ENCODE peak calls at places on chromosome 12, in ten cellular contexts. Z, X, M, Q, K, J, W, G, P and S are unnamed samples. For H3K4me1, the result is how much of the 10 kb centered on the place peaks cover.

GRCh38 chr12:11877869-11878780 is 192.6 kb upstream of the BCL2L14 start:
- DNase-seq in J (peak), X (peak), W (peak), Z (no peak), K (no peak), M (peak), G (peak), P (peak), Q (peak), S (peak)

GRCh38 chr12:50971946-50972345 is 19.6 kb downstream of the HIGD1C start:
- DNase-seq in K (no peak), W (peak), P (no peak), M (no peak), Q (no peak), Z (no peak), G (no peak), J (no peak), X (no peak), S (no peak)

GRCh38 chr12:65821336-65821735 is 2.9 kb upstream of the HMGA2 start:
- DNase-seq in P (no peak), M (no peak), X (no peak), Z (no peak), W (peak), J (no peak), G (no peak), Q (no peak), K (no peak), S (no peak)

GRCh38 chr12:112347521-112347920 is 34.7 kb downstream of the HECTD4 start:
- DNase-seq in K (peak), Q (no peak), M (no peak), Z (no peak), X (no peak), W (peak), J (no peak), G (peak), P (no peak), S (no peak)

GRCh38 chr12:110116623-110117022 is 7.5 kb upstream of the IFT81 start:
- DNase-seq in K (no peak), Z (peak), J (no peak), M (no peak), Q (no peak), P (no peak), G (no peak), W (no peak), X (no peak), S (no peak)

GRCh38 chr12:110846615-110847566 is at the start of gene CCDC63:
- DNase-seq in P (peak), W (no peak), J (peak), M (peak), K (peak), Q (peak), G (peak), X (peak), Z (no peak), S (peak)

GRCh38 chr12:11321980-11322379 is 11.7 kb upstream of the PRB4 start:
- DNase-seq in Z (no peak), G (peak), M (no peak), K (no peak), W (no peak), P (no peak), J (no peak), X (no peak), Q (no peak), S (no peak)

GRCh38 chr12:95182868-95183415 is 34.3 kb downstream of the FGD6 start:
- DNase-seq in W (peak), P (no peak), X (no peak), J (no peak), M (no peak), K (no peak), Q (no peak), G (no peak), Z (no peak), S (peak)

GRCh38 chr12:122421263-122421814 is 1.1 kb downstream of the CLIP1 start:
- DNase-seq in P (peak), M (peak), Q (no peak), X (no peak), G (peak), J (peak), W (peak), Z (peak), K (peak), S (peak)

GRCh38 chr12:51351913-51352532 is 5.5 kb upstream of the CELA1 start:
- DNase-seq in P (peak), X (no peak), G (peak), J (peak), W (peak), K (no peak), M (peak), Q (peak), Z (no peak), S (peak)

GRCh38 chr12:68291396-68292036 is 38.1 kb upstream of the IL22 start:
- DNase-seq in W (no peak), G (no peak), Z (no peak), J (no peak), P (no peak), K (no peak), Q (no peak), M (no peak), X (no peak), S (no peak)

GRCh38 chr12:64318605-64319004 is 72.0 kb downstream of the C12orf56 start:
- DNase-seq in Q (no peak), P (no peak), W (peak), X (no peak), G (no peak), J (no peak), K (no peak), M (peak), Z (no peak), S (no peak)

GRCh38 chr12:54364413-54364812 is at the start of gene GPR84:
- DNase-seq in Q (no peak), Z (no peak), K (peak), J (no peak), X (no peak), W (no peak), P (no peak), G (no peak), M (no peak), S (no peak)

GRCh38 chr12:74897425-74898211 is 312.0 kb downstream of the KCNC2 start:
- DNase-seq in W (no peak), X (no peak), Q (no peak), M (no peak), J (no peak), G (no peak), Z (no peak), P (no peak), K (peak), S (no peak)

GRCh38 chr12:113932411-113933196 is 33.5 kb downstream of the RBM19 start:
- DNase-seq in G (peak), W (peak), M (no peak), J (no peak), Q (peak), P (no peak), K (no peak), X (no peak), Z (peak), S (peak)

GRCh38 chr12:65232490-65233077 is 45.9 kb upstream of the MSRB3 start:
- DNase-seq in M (peak), Z (no peak), Q (no peak), K (peak), P (no peak), X (no peak), W (peak), G (no peak), J (peak), S (no peak)

GRCh38 chr12:26471560-26471959 is 276.2 kb downstream of the SSPN start:
- DNase-seq in W (peak), Z (no peak), P (no peak), M (no peak), J (no peak), K (no peak), G (no peak), Q (no peak), X (no peak), S (peak)

GRCh38 chr12:107372229-107372658 is 278.9 kb upstream of the CRY1 start:
- DNase-seq in X (no peak), W (peak), J (no peak), P (no peak), G (no peak), K (no peak), Q (no peak), Z (no peak), M (peak), S (no peak)

GRCh38 chr12:16297521-16297920 is 20.0 kb upstream of the SLC15A5 start:
- DNase-seq in X (no peak), Q (no peak), Z (no peak), M (no peak), G (no peak), K (no peak), W (no peak), J (no peak), P (no peak), S (no peak)

GRCh38 chr12:131386781-131387180 is 324.1 kb upstream of the SFSWAP start:
- DNase-seq in W (no peak), Q (no peak), P (no peak), J (no peak), Z (no peak), M (no peak), G (no peak), K (no peak), X (no peak), S (no peak)

GRCh38 chr12:124083708-124084107 is 110.7 kb downstream of the ZNF664 start:
- DNase-seq in X (no peak), W (no peak), J (no peak), G (no peak), M (no peak), K (no peak), Z (no peak), P (no peak), Q (no peak), S (no peak)

GRCh38 chr12:99810718-99811593 is 163.4 kb downstream of the GARIN6 start:
- DNase-seq in Z (no peak), M (peak), P (no peak), W (peak), Q (no peak), G (no peak), K (peak), J (peak), X (no peak), S (no peak)

DNA sequence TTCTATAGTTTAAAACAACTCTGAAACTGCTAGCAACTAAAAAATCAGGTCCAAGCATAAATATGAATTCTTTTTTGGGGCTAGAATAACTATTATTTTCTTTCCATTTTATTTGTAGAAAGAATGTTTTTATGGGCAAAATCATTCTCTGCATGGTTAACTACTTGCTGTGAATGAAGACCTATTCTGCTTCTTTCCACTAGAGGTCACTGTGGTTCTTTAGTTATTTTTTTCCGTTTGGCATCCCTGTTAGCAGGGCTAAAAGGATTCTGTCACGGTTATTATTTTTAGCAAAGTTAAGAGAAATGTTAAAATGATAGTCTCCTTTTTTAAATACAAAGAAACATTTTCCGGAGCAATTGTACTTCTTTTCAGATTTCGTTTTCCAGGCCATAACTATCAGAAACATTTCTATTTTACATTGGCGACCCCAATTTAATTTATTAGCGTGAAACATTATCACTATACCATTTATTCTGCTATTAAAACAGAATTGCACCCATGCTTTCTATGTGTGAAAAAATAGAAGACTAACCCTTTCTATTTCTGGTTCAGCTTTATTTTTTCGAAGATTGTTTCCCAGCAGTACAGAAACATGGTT is 404.8 kb downstream of the ATP23 start:
- DNase-seq in K (peak), G (peak), X (no peak), P (no peak), W (peak), J (peak), M (peak), Z (no peak), Q (peak), S (no peak)
- H3K4me1 ChIP-seq in K (under half), G (under half), X (under half), P (under half), W (under half), J (under half), M (under half), Z (under half), Q (under half), S (under half)

GRCh38 chr12:47612953-47613352 is 92.9 kb downstream of the RPAP3 start:
- DNase-seq in Q (no peak), W (no peak), J (no peak), X (no peak), K (no peak), Z (no peak), P (no peak), M (no peak), G (no peak), S (no peak)

GRCh38 chr12:47616440-47616839 is 89.4 kb downstream of the RPAP3 start:
- DNase-seq in X (no peak), J (no peak), P (no peak), W (no peak), G (no peak), Q (no peak), M (no peak), K (no peak), Z (no peak), S (no peak)

GRCh38 chr12:47614521-47614920 is 91.3 kb downstream of the RPAP3 start:
- DNase-seq in M (no peak), K (no peak), Q (no peak), W (no peak), G (no peak), X (no peak), J (no peak), Z (no peak), P (no peak), S (no peak)

GRCh38 chr12:47610847-47611246 is 95.0 kb downstream of the RPAP3 start:
- DNase-seq in K (no peak), G (no peak), M (no peak), Z (no peak), J (no peak), Q (no peak), W (no peak), P (no peak), X (no peak), S (no peak)

GRCh38 chr12:47615711-47616110 is 90.1 kb downstream of the RPAP3 start:
- DNase-seq in W (no peak), Z (no peak), J (no peak), K (no peak), G (no peak), M (no peak), P (no peak), X (no peak), Q (no peak), S (no peak)
- TF ChIP-seq CTCF in W (no peak), Z (no peak), J (no peak), K (no peak), G (no peak), M (no peak), P (no peak), X (no peak), Q (no peak), S (no peak)

GRCh38 chr12:126464157-126464556 is 1398.9 kb downstream of the AACS start:
- DNase-seq in W (no peak), X (no peak), K (no peak), P (no peak), M (no peak), Q (no peak), J (no peak), G (no peak), Z (no peak), S (no peak)
- H3K4me3 ChIP-seq in W (no peak), X (no peak), K (no peak), P (no peak), M (no peak), Q (no peak), J (no peak), G (no peak), Z (no peak), S (no peak)

GRCh38 chr12:105336411-105336810 is 5.9 kb downstream of the C12orf75 start:
- DNase-seq in K (no peak), G (peak), Q (no peak), M (no peak), W (peak), P (no peak), X (no peak), J (no peak), Z (no peak), S (no peak)

GRCh38 chr12:105334001-105334400 is 3.5 kb downstream of the C12orf75 start:
- DNase-seq in X (no peak), G (peak), W (peak), Z (no peak), P (no peak), Q (no peak), M (no peak), J (no peak), K (no peak), S (no peak)

GRCh38 chr12:105334568-105334967 is 4.1 kb downstream of the C12orf75 start:
- DNase-seq in M (no peak), K (no peak), W (peak), J (no peak), P (no peak), X (no peak), Z (no peak), Q (no peak), G (no peak), S (no peak)

GRCh38 chr12:105337391-105337790 is 6.9 kb downstream of the C12orf75 start:
- DNase-seq in X (no peak), G (no peak), P (no peak), Q (no peak), Z (no peak), W (no peak), K (no peak), M (no peak), J (no peak), S (no peak)

GRCh38 chr12:105335856-105336255 is 5.4 kb downstream of the C12orf75 start:
- DNase-seq in Z (no peak), X (no peak), G (no peak), Q (no peak), J (no peak), K (no peak), W (no peak), P (no peak), M (no peak), S (no peak)
- H3K4me1 ChIP-seq in Z (under half), X (under half), G (under half), Q (under half), J (half or more), K (under half), W (under half), P (under half), M (under half), S (under half)

DNA sequence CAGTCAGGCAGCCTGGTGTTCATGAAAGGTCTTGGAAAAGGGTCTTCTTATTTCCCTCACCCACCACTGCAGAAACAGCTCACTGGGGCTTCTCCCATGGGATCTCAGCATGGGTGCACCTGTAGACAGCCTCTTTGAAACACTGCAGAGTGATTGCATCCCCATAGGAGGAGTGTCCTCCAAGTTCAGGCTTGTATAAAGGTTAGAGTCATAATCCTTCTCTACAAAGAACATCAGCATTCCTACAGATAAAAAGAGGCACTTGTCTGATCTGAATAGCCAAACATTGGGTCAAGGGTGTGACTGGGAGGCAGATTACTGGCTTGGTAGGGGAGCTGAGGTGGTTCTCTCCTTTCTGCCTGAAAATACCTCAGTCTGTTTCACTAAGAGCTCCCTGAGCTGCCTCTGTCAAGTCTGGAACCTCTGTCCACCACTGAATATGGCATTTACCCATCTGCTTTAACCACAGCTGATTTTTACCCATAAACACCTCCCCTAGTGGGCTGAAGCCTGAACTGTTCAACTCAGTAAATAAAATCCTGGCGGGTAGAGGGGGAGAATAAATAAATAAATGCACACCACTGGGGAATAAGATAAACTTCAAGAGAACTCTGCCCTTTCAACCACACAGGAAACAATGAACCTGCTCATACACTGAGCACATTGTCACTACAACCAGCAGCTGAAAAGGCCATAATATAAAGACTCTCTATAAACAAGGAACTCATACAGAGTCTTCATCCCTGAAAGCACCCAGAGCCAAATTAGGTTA is 120.7 kb upstream of the SCAF11 start:
- DNase-seq in P (no peak), W (no peak), X (no peak), Q (no peak), J (no peak), G (no peak), M (no peak), Z (no peak), K (peak), S (no peak)
- TF ChIP-seq CTCF in P (no peak), W (no peak), X (no peak), Q (no peak), J (no peak), G (no peak), M (peak), Z (no peak), K (peak), S (no peak)